ENCODE peak calls at places on chromosome 1, in six cellular contexts. One of them, this sample, is unnamed.

GRCh38 chr1:75677443-75677842 is 47.1 kb upstream of the ACADM start:
- DNase-seq in cardiac muscle cell: no peak
- DNase-seq in left lung: no peak
- DNase-seq in dorsolateral prefrontal cortex: no peak
- DNase-seq in fibroblast of villous mesenchyme: no peak
- DNase-seq in OCI-LY7: no peak
- DNase-seq in this sample: no peak

GRCh38 chr1:206582537-206583460 is 29.5 kb downstream of the EIF2D start:
- DNase-seq in fibroblast of villous mesenchyme: no peak
- DNase-seq in left lung: no peak
- DNase-seq in OCI-LY7: no peak
- DNase-seq in cardiac muscle cell: no peak
- DNase-seq in dorsolateral prefrontal cortex: peak
- DNase-seq in this sample: no peak

GRCh38 chr1:156119503-156120209 is 5.1 kb downstream of the LMNA start:
- DNase-seq in OCI-LY7: peak
- DNase-seq in cardiac muscle cell: no peak
- DNase-seq in dorsolateral prefrontal cortex: no peak
- DNase-seq in fibroblast of villous mesenchyme: peak
- DNase-seq in left lung: no peak
- DNase-seq in this sample: no peak

GRCh38 chr1:8661185-8662110 is 156.0 kb downstream of the RERE start:
- DNase-seq in OCI-LY7: no peak
- DNase-seq in cardiac muscle cell: no peak
- DNase-seq in left lung: no peak
- DNase-seq in dorsolateral prefrontal cortex: no peak
- DNase-seq in fibroblast of villous mesenchyme: peak
- DNase-seq in this sample: no peak

GRCh38 chr1:226875641-226876295 is 5.4 kb downstream of the PSEN2 start:
- DNase-seq in fibroblast of villous mesenchyme: peak
- DNase-seq in OCI-LY7: no peak
- DNase-seq in left lung: no peak
- DNase-seq in cardiac muscle cell: no peak
- DNase-seq in dorsolateral prefrontal cortex: no peak
- DNase-seq in this sample: no peak

GRCh38 chr1:72412286-72412685 is 129.9 kb upstream of the NEGR1 start:
- DNase-seq in fibroblast of villous mesenchyme: no peak
- DNase-seq in dorsolateral prefrontal cortex: no peak
- DNase-seq in OCI-LY7: no peak
- DNase-seq in cardiac muscle cell: no peak
- DNase-seq in left lung: no peak
- DNase-seq in this sample: no peak

GRCh38 chr1:17118706-17119075 is 560 bp downstream of the PADI2 start:
- DNase-seq in cardiac muscle cell: peak
- DNase-seq in dorsolateral prefrontal cortex: no peak
- DNase-seq in fibroblast of villous mesenchyme: no peak
- DNase-seq in left lung: peak
- DNase-seq in OCI-LY7: no peak
- DNase-seq in this sample: no peak

GRCh38 chr1:110187139-110187890 is 22.8 kb upstream of the KCNC4 start:
- DNase-seq in OCI-LY7: no peak
- DNase-seq in dorsolateral prefrontal cortex: no peak
- DNase-seq in cardiac muscle cell: peak
- DNase-seq in left lung: no peak
- DNase-seq in fibroblast of villous mesenchyme: no peak
- DNase-seq in this sample: no peak

GRCh38 chr1:219731771-219732170 is 118.9 kb upstream of the ZC3H11B start:
- DNase-seq in cardiac muscle cell: no peak
- DNase-seq in dorsolateral prefrontal cortex: no peak
- DNase-seq in left lung: no peak
- DNase-seq in OCI-LY7: no peak
- DNase-seq in fibroblast of villous mesenchyme: no peak
- DNase-seq in this sample: no peak

GRCh38 chr1:19645544-19646252 is 1.6 kb downstream of the NBL1 start:
- DNase-seq in dorsolateral prefrontal cortex: no peak
- DNase-seq in fibroblast of villous mesenchyme: no peak
- DNase-seq in cardiac muscle cell: no peak
- DNase-seq in OCI-LY7: no peak
- DNase-seq in left lung: no peak
- DNase-seq in this sample: no peak

GRCh38 chr1:233912909-233913308 is 8.4 kb downstream of the SLC35F3 start:
- DNase-seq in cardiac muscle cell: peak
- DNase-seq in fibroblast of villous mesenchyme: peak
- DNase-seq in OCI-LY7: no peak
- DNase-seq in left lung: no peak
- DNase-seq in dorsolateral prefrontal cortex: no peak
- DNase-seq in this sample: no peak

GRCh38 chr1:176382163-176382562 is 80.8 kb upstream of the PAPPA2 start:
- DNase-seq in dorsolateral prefrontal cortex: no peak
- DNase-seq in left lung: no peak
- DNase-seq in OCI-LY7: no peak
- DNase-seq in cardiac muscle cell: no peak
- DNase-seq in fibroblast of villous mesenchyme: no peak
- DNase-seq in this sample: no peak

GRCh38 chr1:37691497-37692077 is 729 bp upstream of the CDCA8 start:
- DNase-seq in OCI-LY7: peak
- DNase-seq in cardiac muscle cell: peak
- DNase-seq in dorsolateral prefrontal cortex: no peak
- DNase-seq in fibroblast of villous mesenchyme: peak
- DNase-seq in left lung: peak
- DNase-seq in this sample: peak

GRCh38 chr1:177082855-177083741 is 81.4 kb downstream of the ASTN1 start:
- DNase-seq in left lung: no peak
- DNase-seq in cardiac muscle cell: no peak
- DNase-seq in OCI-LY7: no peak
- DNase-seq in fibroblast of villous mesenchyme: peak
- DNase-seq in dorsolateral prefrontal cortex: no peak
- DNase-seq in this sample: no peak

GRCh38 chr1:186854102-186854501 is 25.4 kb downstream of the PLA2G4A start:
- DNase-seq in OCI-LY7: no peak
- DNase-seq in fibroblast of villous mesenchyme: no peak
- DNase-seq in dorsolateral prefrontal cortex: no peak
- DNase-seq in left lung: no peak
- DNase-seq in cardiac muscle cell: no peak
- DNase-seq in this sample: no peak

GRCh38 chr1:108000620-108001105 is 35.7 kb upstream of the VAV3 start:
- DNase-seq in fibroblast of villous mesenchyme: peak
- DNase-seq in dorsolateral prefrontal cortex: no peak
- DNase-seq in left lung: no peak
- DNase-seq in OCI-LY7: no peak
- DNase-seq in cardiac muscle cell: no peak
- DNase-seq in this sample: no peak

GRCh38 chr1:27027575-27028250 is 15.1 kb upstream of the TENT5B start:
- DNase-seq in OCI-LY7: no peak
- DNase-seq in dorsolateral prefrontal cortex: no peak
- DNase-seq in left lung: no peak
- DNase-seq in fibroblast of villous mesenchyme: peak
- DNase-seq in cardiac muscle cell: no peak
- DNase-seq in this sample: no peak

GRCh38 chr1:24252185-24252584 is 65.1 kb upstream of the IFNLR1 start:
- DNase-seq in OCI-LY7: no peak
- DNase-seq in cardiac muscle cell: no peak
- DNase-seq in left lung: no peak
- DNase-seq in dorsolateral prefrontal cortex: no peak
- DNase-seq in fibroblast of villous mesenchyme: no peak
- DNase-seq in this sample: no peak

GRCh38 chr1:243850013-243850367 is at the start of gene AKT3:
- DNase-seq in cardiac muscle cell: peak
- DNase-seq in left lung: peak
- DNase-seq in OCI-LY7: no peak
- DNase-seq in dorsolateral prefrontal cortex: no peak
- DNase-seq in fibroblast of villous mesenchyme: no peak
- DNase-seq in this sample: no peak

GRCh38 chr1:114718661-114719423 is 2.3 kb upstream of the NRAS start:
- DNase-seq in dorsolateral prefrontal cortex: no peak
- DNase-seq in fibroblast of villous mesenchyme: no peak
- DNase-seq in left lung: no peak
- DNase-seq in cardiac muscle cell: no peak
- DNase-seq in OCI-LY7: no peak
- DNase-seq in this sample: no peak

DNA sequence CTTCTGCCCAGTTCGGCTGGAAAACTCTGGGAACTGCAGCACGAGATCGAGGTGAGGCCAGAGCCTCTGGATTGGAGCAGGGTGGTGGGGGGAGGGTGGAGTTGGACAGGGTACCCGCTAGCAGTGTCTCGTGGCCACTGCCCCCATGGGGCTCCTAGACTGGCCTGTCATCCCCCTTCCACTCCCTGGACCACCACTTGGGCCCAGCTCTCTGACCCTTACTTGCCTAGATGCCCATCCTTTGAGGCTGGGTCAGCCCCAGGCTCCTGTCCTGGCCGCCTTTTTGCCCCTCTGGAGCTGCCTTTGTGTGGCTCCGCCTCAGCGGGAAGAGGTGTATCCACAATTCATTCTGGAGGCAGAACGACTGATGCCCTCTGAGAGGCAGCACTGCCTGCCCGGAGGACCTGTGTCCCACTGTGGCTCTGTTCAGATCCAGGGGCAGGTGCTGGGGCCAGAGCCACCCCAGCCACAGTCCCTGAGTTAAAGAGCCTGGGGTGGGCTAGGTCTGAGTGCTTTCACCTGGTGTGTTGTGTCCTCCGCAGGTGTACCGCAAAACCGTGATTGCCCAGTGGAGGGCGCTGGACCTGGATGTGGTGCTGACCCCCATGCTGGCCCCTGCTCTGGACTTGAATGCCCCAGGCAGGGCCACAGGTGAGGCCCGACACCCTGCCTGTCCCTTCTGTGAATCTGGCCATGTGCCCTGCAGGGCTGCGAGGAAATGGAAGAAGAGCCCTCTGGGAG is 17.7 kb downstream of the FAAH start:
- DNase-seq in dorsolateral prefrontal cortex: no peak
- DNase-seq in OCI-LY7: no peak
- DNase-seq in fibroblast of villous mesenchyme: no peak
- DNase-seq in left lung: no peak
- DNase-seq in cardiac muscle cell: no peak
- DNase-seq in this sample: no peak
- TF ChIP-seq CTCF in dorsolateral prefrontal cortex: no peak
- TF ChIP-seq CTCF in OCI-LY7: peak
- TF ChIP-seq CTCF in fibroblast of villous mesenchyme: peak
- TF ChIP-seq CTCF in left lung: peak
- TF ChIP-seq CTCF in cardiac muscle cell: peak
- TF ChIP-seq CTCF in this sample: peak

GRCh38 chr1:41900611-41901444 is 17.9 kb downstream of the HIVEP3 start:
- DNase-seq in fibroblast of villous mesenchyme: peak
- DNase-seq in OCI-LY7: no peak
- DNase-seq in left lung: no peak
- DNase-seq in dorsolateral prefrontal cortex: no peak
- DNase-seq in cardiac muscle cell: no peak
- DNase-seq in this sample: no peak
- TF ChIP-seq CTCF in fibroblast of villous mesenchyme: no peak
- TF ChIP-seq CTCF in OCI-LY7: no peak
- TF ChIP-seq CTCF in left lung: no peak
- TF ChIP-seq CTCF in dorsolateral prefrontal cortex: no peak
- TF ChIP-seq CTCF in cardiac muscle cell: no peak
- TF ChIP-seq CTCF in this sample: no peak

GRCh38 chr1:103110701-103111100 is 2.4 kb upstream of the COL11A1 start:
- DNase-seq in fibroblast of villous mesenchyme: no peak
- DNase-seq in OCI-LY7: no peak
- DNase-seq in left lung: no peak
- DNase-seq in dorsolateral prefrontal cortex: no peak
- DNase-seq in cardiac muscle cell: no peak
- DNase-seq in this sample: no peak

GRCh38 chr1:103108525-103109150 is 316 bp upstream of the COL11A1 start:
- DNase-seq in dorsolateral prefrontal cortex: peak
- DNase-seq in cardiac muscle cell: peak
- DNase-seq in left lung: peak
- DNase-seq in fibroblast of villous mesenchyme: peak
- DNase-seq in OCI-LY7: no peak
- DNase-seq in this sample: no peak

GRCh38 chr1:103107696-103108524 is at the start of gene COL11A1:
- DNase-seq in dorsolateral prefrontal cortex: no peak
- DNase-seq in fibroblast of villous mesenchyme: no peak
- DNase-seq in left lung: no peak
- DNase-seq in cardiac muscle cell: peak
- DNase-seq in OCI-LY7: no peak
- DNase-seq in this sample: no peak

GRCh38 chr1:103109291-103109920 is 1.1 kb upstream of the COL11A1 start:
- DNase-seq in fibroblast of villous mesenchyme: no peak
- DNase-seq in dorsolateral prefrontal cortex: no peak
- DNase-seq in OCI-LY7: no peak
- DNase-seq in left lung: no peak
- DNase-seq in cardiac muscle cell: peak
- DNase-seq in this sample: no peak

GRCh38 chr1:103106426-103107321 is 1.6 kb downstream of the COL11A1 start:
- DNase-seq in OCI-LY7: peak
- DNase-seq in cardiac muscle cell: peak
- DNase-seq in left lung: peak
- DNase-seq in dorsolateral prefrontal cortex: peak
- DNase-seq in fibroblast of villous mesenchyme: peak
- DNase-seq in this sample: peak
- TF ChIP-seq CTCF in OCI-LY7: peak
- TF ChIP-seq CTCF in cardiac muscle cell: peak
- TF ChIP-seq CTCF in left lung: no peak
- TF ChIP-seq CTCF in dorsolateral prefrontal cortex: peak
- TF ChIP-seq CTCF in fibroblast of villous mesenchyme: peak
- TF ChIP-seq CTCF in this sample: peak

DNA sequence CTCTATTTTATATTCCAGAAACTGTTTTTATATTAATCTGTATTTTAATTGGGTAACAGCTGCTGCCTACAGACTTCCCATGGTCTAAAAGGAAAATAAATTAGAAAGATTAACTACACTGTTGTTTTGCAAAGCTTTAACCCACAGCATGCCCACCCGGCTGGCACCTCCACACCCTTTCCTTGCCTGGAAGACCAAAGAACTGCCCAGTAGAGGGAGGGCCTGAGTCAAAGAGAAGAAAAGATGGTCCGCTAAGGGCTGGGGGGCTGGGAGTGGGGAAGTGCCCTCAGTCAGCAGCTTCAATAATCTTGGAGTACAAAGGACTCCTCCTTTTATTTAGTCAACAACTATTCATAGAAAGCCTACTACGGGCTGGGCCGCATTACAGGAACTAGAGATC is 40.7 kb downstream of the ERI3 start:
- DNase-seq in OCI-LY7: no peak
- DNase-seq in fibroblast of villous mesenchyme: no peak
- DNase-seq in cardiac muscle cell: no peak
- DNase-seq in dorsolateral prefrontal cortex: no peak
- DNase-seq in left lung: no peak
- DNase-seq in this sample: no peak
- TF ChIP-seq CTCF in OCI-LY7: peak
- TF ChIP-seq CTCF in fibroblast of villous mesenchyme: peak
- TF ChIP-seq CTCF in cardiac muscle cell: no peak
- TF ChIP-seq CTCF in dorsolateral prefrontal cortex: no peak
- TF ChIP-seq CTCF in left lung: no peak
- TF ChIP-seq CTCF in this sample: no peak